ENCODE peak calls at places on chromosome 11, in ten cellular contexts. Y is fibroblast of lung, M is heart right ventricle, R is tibial artery, N is left ventricle myocardium inferior, J is sigmoid colon, Q is right lobe of liver, G is body of pancreas, K is HFF-Myc, X is thoracic aorta. D is an unnamed sample.

GRCh38 chr11:42960521-42961088 is 351.2 kb upstream of the API5 start:
- DNase-seq in G (no peak), N (no peak), Q (no peak), X (no peak), J (no peak), K (no peak), Y (no peak), R (no peak), M (no peak), D (no peak)

GRCh38 chr11:122782222-122782621 is 56.1 kb upstream of the CRTAM start:
- DNase-seq in N (no peak), Q (no peak), M (no peak), X (no peak), Y (no peak), G (no peak), J (no peak), K (no peak), R (no peak), D (no peak)

GRCh38 chr11:115430345-115430744 is 73.9 kb downstream of the CADM1 start:
- DNase-seq in Q (no peak), Y (no peak), M (no peak), R (no peak), J (no peak), K (no peak), X (no peak), N (no peak), G (no peak), D (no peak)

GRCh38 chr11:125141686-125142535 is 22.6 kb upstream of the PKNOX2 start:
- DNase-seq in X (no peak), J (no peak), K (no peak), N (peak), Q (no peak), Y (peak), M (peak), R (no peak), G (peak), D (no peak)

GRCh38 chr11:82892611-82893169 is 7.5 kb downstream of the PRCP start:
- DNase-seq in Q (no peak), N (no peak), J (no peak), R (no peak), Y (no peak), G (no peak), M (no peak), K (no peak), X (no peak), D (no peak)

GRCh38 chr11:63616953-63617352 is 2.7 kb upstream of the PLAAT3 start:
- DNase-seq in Y (no peak), Q (no peak), N (no peak), M (no peak), K (no peak), X (no peak), G (no peak), J (no peak), R (peak), D (no peak)

GRCh38 chr11:105670811-105671210 is 60.9 kb downstream of the GRIA4 start:
- DNase-seq in N (no peak), K (no peak), M (no peak), Y (no peak), Q (no peak), G (no peak), R (no peak), X (no peak), J (no peak), D (no peak)

GRCh38 chr11:68446046-68446725 is 14.4 kb upstream of the PPP6R3 start:
- DNase-seq in Y (no peak), M (no peak), Q (no peak), K (no peak), X (no peak), G (no peak), N (no peak), R (no peak), J (no peak), D (no peak)

GRCh38 chr11:36449566-36450390 is 60.3 kb downstream of the TRAF6 start:
- DNase-seq in G (no peak), Y (peak), K (no peak), J (no peak), M (no peak), N (no peak), X (no peak), Q (no peak), R (no peak), D (peak)

GRCh38 chr11:10026514-10026913 is 267.5 kb downstream of the SBF2 start:
- DNase-seq in Q (no peak), K (peak), R (no peak), J (no peak), N (no peak), G (no peak), Y (peak), X (no peak), M (no peak), D (no peak)

GRCh38 chr11:70033711-70034070 is 44.4 kb upstream of the ANO1 start:
- DNase-seq in X (no peak), K (no peak), J (no peak), N (no peak), R (no peak), Y (no peak), G (no peak), Q (no peak), M (no peak), D (no peak)

GRCh38 chr11:124329787-124330478 is 9.9 kb upstream of the OR8D2 start:
- DNase-seq in R (no peak), Y (peak), X (no peak), G (no peak), K (no peak), N (no peak), M (no peak), J (no peak), Q (no peak), D (peak)

GRCh38 chr11:62150887-62151736 is 27.3 kb downstream of the INCENP start:
- DNase-seq in G (no peak), M (no peak), Y (no peak), J (no peak), X (no peak), N (no peak), Q (no peak), R (peak), K (no peak), D (no peak)

GRCh38 chr11:95592455-95592854 is 197.1 kb downstream of the FAM76B start:
- DNase-seq in K (no peak), X (no peak), Y (peak), M (no peak), J (no peak), G (no peak), Q (no peak), N (peak), R (peak), D (no peak)

GRCh38 chr11:24391165-24391564 is 105.7 kb upstream of the LUZP2 start:
- DNase-seq in K (no peak), N (no peak), X (no peak), Y (peak), J (no peak), Q (no peak), G (no peak), R (no peak), M (no peak), D (no peak)

GRCh38 chr11:119902656-119903181 is 173.7 kb upstream of the NECTIN1 start:
- DNase-seq in R (no peak), N (no peak), X (no peak), M (no peak), Q (no peak), G (no peak), Y (no peak), K (no peak), J (no peak), D (no peak)

GRCh38 chr11:68447015-68447801 is 13.3 kb upstream of the PPP6R3 start:
- DNase-seq in M (peak), J (peak), G (peak), N (peak), X (no peak), R (peak), Y (peak), K (no peak), Q (peak), D (peak)

GRCh38 chr11:63919267-63920125 is 2.5 kb upstream of the RCOR2 start:
- DNase-seq in Y (peak), N (peak), Q (no peak), K (no peak), J (no peak), R (peak), M (peak), X (no peak), G (peak), D (no peak)

GRCh38 chr11:58622344-58622743 is at the start of gene CNTF:
- DNase-seq in X (no peak), Q (no peak), M (no peak), G (no peak), J (no peak), K (no peak), Y (no peak), N (no peak), R (no peak), D (no peak)

GRCh38 chr11:113994077-113994954 is 19.4 kb downstream of the HTR3A start:
- DNase-seq in M (peak), Y (peak), K (no peak), X (no peak), J (no peak), N (no peak), R (no peak), G (peak), Q (no peak), D (no peak)

GRCh38 chr11:47466701-47467250 is 17.8 kb upstream of the RAPSN start:
- DNase-seq in M (peak), R (peak), X (no peak), G (peak), K (no peak), Q (peak), Y (peak), N (peak), J (peak), D (peak)

GRCh38 chr11:66718320-66718971 is 10.6 kb downstream of the SPTBN2 start:
- DNase-seq in N (no peak), Q (peak), G (peak), R (no peak), Y (no peak), M (no peak), K (no peak), J (no peak), X (no peak), D (no peak)

GRCh38 chr11:63639195-63639832 is 25.1 kb upstream of the PLAAT3 start:
- DNase-seq in X (no peak), Q (no peak), Y (peak), M (no peak), N (no peak), J (no peak), G (no peak), K (no peak), R (no peak), D (no peak)

GRCh38 chr11:123235117-123235686 is 40.2 kb upstream of the CLMP start:
- DNase-seq in X (peak), Y (no peak), G (peak), Q (no peak), K (no peak), R (no peak), N (peak), J (peak), M (peak), D (no peak)

GRCh38 chr11:107591446-107592236 is 694 bp downstream of the ELMOD1 start:
- DNase-seq in G (no peak), R (no peak), J (no peak), K (no peak), Q (no peak), M (no peak), Y (no peak), N (no peak), X (no peak), D (no peak)

GRCh38 chr11:20134991-20135736 is 25.1 kb downstream of the DBX1 start:
- DNase-seq in K (no peak), X (no peak), Y (no peak), G (no peak), M (no peak), N (no peak), J (no peak), R (no peak), Q (no peak), D (no peak)

GRCh38 chr11:20126724-20127123 is 33.6 kb downstream of the DBX1 start:
- DNase-seq in M (no peak), Q (no peak), X (no peak), J (no peak), N (no peak), Y (no peak), R (no peak), K (no peak), G (no peak), D (no peak)

GRCh38 chr11:20132667-20133039 is 27.6 kb downstream of the DBX1 start:
- DNase-seq in K (no peak), Q (no peak), G (no peak), R (no peak), Y (no peak), N (no peak), X (no peak), J (no peak), M (no peak), D (no peak)

GRCh38 chr11:20127671-20128527 is 32.4 kb downstream of the DBX1 start:
- DNase-seq in M (peak), Y (peak), K (no peak), G (peak), R (peak), J (peak), N (peak), Q (peak), X (no peak), D (peak)

GRCh38 chr11:20131744-20132666 is 28.3 kb downstream of the DBX1 start:
- DNase-seq in Y (peak), M (peak), Q (peak), X (no peak), N (peak), R (peak), J (peak), K (no peak), G (peak), D (no peak)
- H3K4me3 ChIP-seq in Y (peak), M (peak), Q (peak), X (peak), N (peak), R (peak), J (peak), K (peak), G (no peak), D (peak)

GRCh38 chr11:12089473-12089872 is 20.9 kb upstream of the MICAL2 start:
- DNase-seq in X (no peak), N (no peak), Q (no peak), K (no peak), J (no peak), M (no peak), Y (no peak), R (peak), G (no peak), D (no peak)

GRCh38 chr11:12088531-12088930 is 21.9 kb upstream of the MICAL2 start:
- DNase-seq in Y (no peak), R (peak), K (no peak), X (no peak), Q (no peak), J (no peak), N (no peak), G (no peak), M (no peak), D (no peak)

GRCh38 chr11:12089041-12089440 is 21.3 kb upstream of the MICAL2 start:
- DNase-seq in R (peak), Q (no peak), N (no peak), X (no peak), G (no peak), Y (no peak), J (no peak), M (no peak), K (no peak), D (no peak)

GRCh38 chr11:12087075-12087775 is 23.2 kb upstream of the MICAL2 start:
- DNase-seq in K (no peak), N (no peak), Y (peak), Q (no peak), R (peak), J (no peak), M (no peak), G (no peak), X (no peak), D (no peak)

GRCh38 chr11:12088047-12088481 is 22.3 kb upstream of the MICAL2 start:
- DNase-seq in K (peak), Q (no peak), R (peak), J (peak), M (peak), G (peak), Y (peak), N (peak), X (peak), D (no peak)
- TF ChIP-seq CTCF in K (peak), Q (no peak), R (peak), J (peak), M (peak), G (peak), Y (peak), N (peak), X (peak), D (peak)

DNA sequence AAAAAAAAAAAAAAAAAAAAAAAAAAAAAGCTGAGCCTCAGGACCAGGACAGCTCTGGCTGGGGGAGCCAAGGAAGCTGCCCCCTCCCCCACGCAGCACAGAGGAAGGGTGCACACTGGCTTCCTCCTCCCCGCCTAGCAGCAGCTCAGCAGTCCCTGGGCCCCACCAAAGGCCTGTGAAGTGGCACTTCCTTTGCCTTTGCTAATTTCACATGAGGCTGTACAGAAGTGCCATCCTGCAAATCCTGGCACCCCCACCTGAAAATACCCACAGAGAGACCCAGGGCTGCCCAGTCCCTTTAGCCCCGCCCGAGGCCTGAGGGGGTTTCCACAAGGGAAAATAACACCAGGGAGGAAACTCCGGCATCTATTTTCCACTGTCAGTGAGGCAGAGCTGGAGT is 3.9 kb downstream of the RHOG start:
- DNase-seq in G (peak), J (no peak), X (no peak), N (peak), Q (peak), Y (no peak), R (no peak), M (peak), K (no peak), D (no peak)
- H3K4me3 ChIP-seq in G (no peak), J (no peak), X (peak), N (peak), Q (no peak), Y (no peak), R (no peak), M (peak), K (no peak), D (no peak)

DNA sequence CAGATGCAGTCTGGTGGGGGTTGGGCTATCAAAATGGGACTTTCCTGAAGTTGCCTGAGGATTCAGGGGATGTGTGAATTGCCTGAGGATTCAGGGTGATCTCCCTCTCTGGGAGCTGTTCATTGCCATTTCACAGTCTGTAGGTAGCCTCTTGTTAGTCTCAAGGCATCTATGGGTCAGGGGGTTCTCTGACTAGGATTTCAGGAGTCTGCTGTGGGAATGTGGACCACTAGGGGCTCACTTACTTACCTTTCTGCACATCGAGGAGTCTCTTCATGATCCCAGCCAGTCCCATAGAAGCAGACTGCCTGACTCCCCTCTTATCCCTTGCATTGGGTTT is 54.0 kb downstream of the KCNQ1OT1 start:
- DNase-seq in J (no peak), M (no peak), R (no peak), X (no peak), Y (no peak), G (no peak), N (no peak), Q (no peak), K (no peak), D (no peak)
- TF ChIP-seq CTCF in J (no peak), M (no peak), R (no peak), X (no peak), Y (no peak), G (no peak), N (no peak), Q (no peak), K (no peak), D (no peak)

GRCh38 chr11:1557904-1558831 is 13.9 kb downstream of the DUSP8 start:
- DNase-seq in M (peak), J (peak), G (peak), K (no peak), N (no peak), X (no peak), Y (peak), R (peak), Q (peak), D (peak)
- H3K4me3 ChIP-seq in M (no peak), J (no peak), G (no peak), K (no peak), N (peak), X (peak), Y (no peak), R (peak), Q (peak), D (no peak)

GRCh38 chr11:33704240-33705002 is 3.8 kb upstream of the C11orf91 start:
- DNase-seq in Q (no peak), Y (no peak), X (no peak), K (no peak), N (no peak), G (no peak), M (no peak), J (no peak), R (no peak), D (no peak)
- TF ChIP-seq CTCF in Q (no peak), Y (no peak), X (no peak), K (no peak), N (peak), G (no peak), M (no peak), J (no peak), R (no peak), D (no peak)

DNA sequence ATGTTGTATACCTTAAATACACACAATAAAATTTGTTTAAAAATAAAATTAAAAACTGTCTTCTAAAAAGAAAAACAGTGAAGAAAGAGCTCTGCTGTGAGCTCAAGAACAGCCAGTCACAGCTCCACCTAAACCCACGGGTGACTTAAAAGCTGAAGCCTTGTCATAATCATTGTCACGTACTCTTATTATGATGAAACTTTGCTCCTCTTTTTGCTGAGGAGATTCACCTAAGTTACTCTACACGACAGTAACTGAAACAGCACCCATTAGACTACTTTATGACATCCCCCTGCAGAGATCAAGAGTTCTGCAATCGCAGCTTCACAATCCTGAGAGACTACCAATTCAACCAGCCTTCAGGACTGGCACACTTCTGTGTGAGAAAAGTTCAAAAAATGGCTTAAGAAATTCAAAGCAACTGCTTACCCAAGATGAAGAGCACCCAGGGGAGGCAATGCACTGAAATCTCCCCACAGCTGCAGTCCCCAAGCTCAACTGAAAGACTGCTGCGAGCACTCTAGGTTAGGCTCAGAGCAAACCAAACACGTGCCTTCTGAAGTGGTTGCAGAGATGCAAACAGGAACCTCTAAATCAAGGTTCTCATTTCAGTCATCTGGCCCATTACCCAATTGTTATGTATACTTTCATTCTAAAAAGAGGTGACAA is at the start of gene JAML:
- DNase-seq in N (no peak), X (no peak), K (no peak), Q (no peak), G (no peak), J (no peak), M (no peak), R (no peak), Y (no peak), D (no peak)
- H3K4me3 ChIP-seq in N (peak), X (peak), K (no peak), Q (no peak), G (no peak), J (no peak), M (peak), R (no peak), Y (no peak), D (no peak)

GRCh38 chr11:60887531-60887930 is 18.9 kb downstream of the PRPF19 start:
- DNase-seq in Q (no peak), X (no peak), G (peak), J (no peak), M (peak), R (no peak), K (no peak), Y (peak), N (no peak), D (peak)
- TF ChIP-seq CTCF in Q (peak), X (no peak), G (peak), J (no peak), M (peak), R (peak), K (peak), Y (peak), N (peak), D (peak)

D was measured in astrocyte of the cerebellum.